ENCODE peak calls at places on chromosome 21, in five cellular contexts. Y is tibial nerve, N is lower lobe of right lung, T is heart right ventricle, O is right cardiac atrium. J is an unnamed sample.

GRCh38 chr21:37593015-37593414 is 226.4 kb downstream of the DYRK1A start:
- DNase-seq in Y (no peak), N (no peak), T (no peak), O (no peak), J (no peak)

GRCh38 chr21:35179990-35180557 is 131.0 kb upstream of the RUNX1 start:
- DNase-seq in Y (no peak), N (no peak), T (no peak), O (no peak), J (no peak)

GRCh38 chr21:32538147-32538792 is 47.1 kb downstream of the TCP10L start:
- DNase-seq in Y (no peak), N (no peak), T (no peak), O (no peak), J (peak; percentile 4)

GRCh38 chr21:41477641-41478318 is 30.2 kb downstream of the TMPRSS2 start:
- DNase-seq in Y (no peak), N (no peak), T (no peak), O (no peak), J (no peak)

GRCh38 chr21:40049031-40049958 is 182.1 kb downstream of the PCP4 start:
- DNase-seq in Y (no peak), N (no peak), T (no peak), O (no peak), J (no peak)

GRCh38 chr21:32190491-32191144 is 88.2 kb downstream of the MIS18A start:
- DNase-seq in Y (no peak), N (no peak), T (no peak), O (no peak), J (no peak)

GRCh38 chr21:29034678-29035077 is 10.2 kb downstream of the USP16 start:
- DNase-seq in Y (no peak), N (no peak), T (no peak), O (no peak), J (no peak)

GRCh38 chr21:31354604-31355443 is 10.8 kb upstream of the TIAM1 start:
- DNase-seq in Y (no peak), N (no peak), T (no peak), O (no peak), J (peak; percentile 85)

GRCh38 chr21:17613242-17613676 is 558 bp upstream of the BTG3 start:
- DNase-seq in Y (peak; percentile 17), N (peak; percentile 87), T (peak; percentile 23), O (peak; percentile 60), J (no peak)

GRCh38 chr21:26572668-26573381 is at the start of gene CYYR1:
- DNase-seq in Y (no peak), N (peak; percentile 48), T (peak; percentile 33), O (peak; percentile 41), J (no peak)

GRCh38 chr21:33824156-33824941 is 91.3 kb downstream of the ATP5PO start:
- DNase-seq in Y (no peak), N (no peak), T (no peak), O (no peak), J (no peak)

GRCh38 chr21:16713331-16714114 is 799.3 kb upstream of the CXADR start:
- DNase-seq in Y (no peak), N (no peak), T (no peak), O (no peak), J (no peak)

GRCh38 chr21:27024316-27024715 is 57.4 kb upstream of the ADAMTS5 start:
- DNase-seq in Y (no peak), N (no peak), T (no peak), O (no peak), J (no peak)

GRCh38 chr21:42343101-42343500 is 7.7 kb downstream of the TFF2 start:
- DNase-seq in Y (no peak), N (no peak), T (no peak), O (no peak), J (no peak)

GRCh38 chr21:15617968-15618367 is 111.8 kb upstream of the USP25 start:
- DNase-seq in Y (no peak), N (no peak), T (no peak), O (no peak), J (no peak)

GRCh38 chr21:41768371-41769042 is 1.7 kb upstream of the RIPK4 start:
- DNase-seq in Y (no peak), N (peak; percentile 51), T (no peak), O (no peak), J (peak; percentile 15)

GRCh38 chr21:24200052-24200451 is 1407.2 kb downstream of the MRPL39 start:
- DNase-seq in Y (no peak), N (no peak), T (no peak), O (no peak), J (no peak)

GRCh38 chr21:33123396-33124120 is 53.6 kb downstream of the OLIG1 start:
- DNase-seq in Y (no peak), N (no peak), T (no peak), O (no peak), J (no peak)

GRCh38 chr21:31938330-31939301 is 65.8 kb downstream of the HUNK start:
- DNase-seq in Y (no peak), N (no peak), T (no peak), O (no peak), J (no peak)

GRCh38 chr21:18467715-18468114 is 64.1 kb upstream of the TMPRSS15 start:
- DNase-seq in Y (no peak), N (no peak), T (no peak), O (no peak), J (no peak)

GRCh38 chr21:16554522-16554921 is 824.7 kb downstream of the USP25 start:
- DNase-seq in Y (no peak), N (no peak), T (peak; percentile 31), O (peak; percentile 43), J (no peak)

GRCh38 chr21:42406201-42406601 is 2.5 kb downstream of the UBASH3A start:
- DNase-seq in Y (no peak), N (no peak), T (no peak), O (no peak), J (peak; percentile 42)

GRCh38 chr21:36517366-36518075 is 37.6 kb upstream of the CLDN14 start:
- DNase-seq in Y (no peak), N (no peak), T (no peak), O (no peak), J (no peak)

GRCh38 chr21:25176637-25177412 is 430.5 kb downstream of the MRPL39 start:
- DNase-seq in Y (no peak), N (no peak), T (no peak), O (no peak), J (no peak)

GRCh38 chr21:46100020-46100419 is 2.1 kb downstream of the COL6A2 start:
- DNase-seq in Y (peak; percentile 9), N (no peak), T (no peak), O (no peak), J (no peak)

GRCh38 chr21:46097826-46098286 is at the start of gene COL6A2:
- DNase-seq in Y (no peak), N (peak; percentile 55), T (peak; percentile 77), O (peak; percentile 69), J (peak; percentile 50)

GRCh38 chr21:46096997-46097825 is 701 bp upstream of the COL6A2 start:
- DNase-seq in Y (no peak), N (no peak), T (peak; percentile 17), O (peak; percentile 31), J (no peak)

GRCh38 chr21:46099476-46099875 is 1.6 kb downstream of the COL6A2 start:
- DNase-seq in Y (peak; percentile 13), N (peak; percentile 42), T (peak; percentile 47), O (peak; percentile 40), J (no peak)

DNA sequence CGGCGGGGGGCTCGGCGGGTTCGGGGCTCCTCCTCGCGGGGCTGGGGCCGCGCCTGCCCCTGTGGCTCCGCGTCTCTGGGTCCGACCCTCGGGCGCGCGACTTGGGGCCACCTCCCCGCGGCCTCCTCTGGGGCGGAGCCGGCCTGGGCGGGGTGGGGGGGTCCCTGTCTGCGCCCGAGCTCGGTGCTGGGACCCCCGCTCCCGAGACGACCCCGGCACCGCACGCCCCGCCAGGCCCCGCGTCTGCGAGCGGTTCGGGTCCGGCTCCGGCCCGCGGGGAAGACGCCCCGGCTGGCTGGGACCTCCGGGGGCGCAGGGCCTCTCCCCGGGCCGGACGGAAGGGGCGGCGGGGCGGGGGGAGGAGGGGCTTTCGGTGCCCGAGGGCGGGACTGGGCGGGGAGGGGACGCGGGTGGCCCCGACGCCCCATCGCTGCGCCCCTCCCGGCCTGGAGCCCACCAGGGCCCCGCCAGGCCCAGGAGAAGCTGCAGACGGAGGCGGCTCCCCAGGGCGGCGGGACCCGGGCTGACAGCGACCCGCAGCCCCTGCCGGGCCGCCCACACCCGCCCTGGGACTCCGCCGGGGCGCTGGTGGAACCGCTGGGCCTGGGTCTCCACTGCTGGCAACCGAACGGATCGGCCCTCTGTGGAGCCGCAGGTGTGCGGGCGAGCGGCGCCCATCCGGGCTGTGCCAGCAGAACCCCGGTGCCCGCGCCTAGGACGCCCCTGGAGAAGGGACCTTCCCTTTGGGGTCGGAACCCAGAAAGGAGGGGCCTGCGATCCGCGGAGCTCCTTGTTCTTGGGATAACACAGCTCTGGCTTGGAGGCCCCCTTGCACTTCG is 610 bp downstream of the COL6A2 start:
- DNase-seq in Y (no peak), N (peak; percentile 43), T (peak; percentile 52), O (peak; percentile 51), J (peak; percentile 20)
- H3K27ac ChIP-seq in Y (peak overlapping the region; percentile 86), N (peak overlapping the region; percentile 77), T (peak overlapping the region; percentile 79), O (peak overlapping the region; percentile 83), J (peak overlapping the region; percentile 57)

DNA sequence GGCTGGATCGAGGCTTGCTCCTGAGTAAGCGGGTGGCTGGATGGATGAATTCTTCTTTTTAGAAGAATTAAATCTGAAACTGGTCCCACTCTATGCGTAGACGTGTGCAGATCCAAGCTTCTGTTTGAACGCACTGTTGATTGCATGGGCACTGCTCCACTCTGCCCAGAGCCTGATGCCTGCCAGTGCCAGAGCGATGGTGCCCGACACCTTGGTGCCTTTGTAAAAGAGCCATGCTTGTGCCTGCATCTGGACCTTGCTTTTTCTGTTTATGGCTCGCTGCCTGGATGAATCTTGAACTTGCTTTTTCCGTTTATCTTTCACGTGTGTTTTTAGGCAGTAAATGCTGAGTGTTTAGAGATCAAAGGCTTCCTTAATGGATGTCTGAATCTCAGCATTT is 15.0 kb upstream of the PWP2 start:
- DNase-seq in Y (no peak), N (no peak), T (no peak), O (no peak), J (no peak)
- H3K27ac ChIP-seq in Y (no peak overlapping the region), N (no peak overlapping the region), T (no peak overlapping the region), O (no peak overlapping the region), J (no peak overlapping the region)

GRCh38 chr21:45299864-45300785 is 12.4 kb upstream of the POFUT2 start:
- DNase-seq in Y (peak; percentile 6), N (peak; percentile 32), T (peak; percentile 26), O (no peak), J (no peak)
- H3K27ac ChIP-seq in Y (no peak overlapping the region), N (peak overlapping the region; percentile 91), T (peak overlapping the region; percentile 91), O (peak overlapping the region; percentile 21), J (no peak overlapping the region)

GRCh38 chr21:23083242-23083641 is 2085.0 kb downstream of the NCAM2 start:
- DNase-seq in Y (no peak), N (no peak), T (no peak), O (no peak), J (no peak)
- H3K27ac ChIP-seq in Y (no peak overlapping the region), N (no peak overlapping the region), T (no peak overlapping the region), O (no peak overlapping the region), J (no peak overlapping the region)

DNA sequence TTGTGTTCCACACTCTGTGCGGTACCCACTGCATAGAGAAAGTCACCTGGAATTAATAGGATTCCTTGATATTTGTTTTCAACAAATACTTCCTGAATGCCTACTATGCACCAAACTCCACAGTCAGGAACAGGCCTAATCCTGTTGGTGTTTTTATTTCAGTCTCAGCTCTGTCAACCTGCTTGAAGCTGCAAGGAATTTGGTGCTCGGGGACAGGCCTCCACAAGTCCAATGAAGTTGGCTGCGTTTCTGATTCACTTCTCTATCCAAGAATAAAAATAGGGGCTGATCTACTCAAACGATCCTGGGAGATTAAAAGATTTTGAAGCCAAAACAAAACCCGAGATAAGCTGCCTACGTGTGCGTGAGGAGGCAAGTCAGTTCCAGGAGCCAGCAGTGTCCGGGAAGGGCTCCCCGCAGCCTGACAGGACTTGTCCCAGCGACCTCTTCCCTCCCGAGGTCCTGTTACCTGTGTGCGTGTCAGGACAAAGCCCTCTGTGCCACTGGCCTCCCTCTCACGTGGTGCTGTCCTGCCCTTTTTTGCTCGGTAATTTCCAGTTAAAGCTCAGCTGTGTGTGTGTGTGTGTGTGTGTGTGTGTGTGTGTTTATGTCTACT is 98.0 kb downstream of the ETS2 start:
- DNase-seq in Y (no peak), N (no peak), T (no peak), O (peak; percentile 36), J (no peak)
- H3K27ac ChIP-seq in Y (no peak overlapping the region), N (peak overlapping the region; percentile 14), T (peak overlapping the region; percentile 42), O (peak overlapping the region; percentile 88), J (no peak overlapping the region)

J was measured in naive thymus-derived CD4-positive, alpha-beta T cell.